ENCODE peak calls at places on chromosomes 6 and 20, in ten cellular contexts. One of them, this sample, is unnamed.

GRCh38 chr6:160428069-160428430 is 79.9 kb downstream of the SLC22A3 start:
- DNase-seq in CD8-positive, alpha-beta T cell: no peak
- DNase-seq in right atrium auricular region: no peak
- DNase-seq in tibial artery: peak; percentile 84
- DNase-seq in cardiac muscle cell: peak; percentile 84
- DNase-seq in left lung: no peak
- DNase-seq in psoas muscle: peak; percentile 72
- DNase-seq in mammary epithelial cell: no peak
- DNase-seq in IMR-90: no peak
- DNase-seq in GM23338: no peak
- DNase-seq in this sample: peak; percentile 86

GRCh38 chr6:119590066-119590465 is 240.5 kb upstream of the MAN1A1 start:
- DNase-seq in cardiac muscle cell: no peak
- DNase-seq in right atrium auricular region: no peak
- DNase-seq in left lung: no peak
- DNase-seq in GM23338: no peak
- DNase-seq in IMR-90: no peak
- DNase-seq in mammary epithelial cell: no peak
- DNase-seq in CD8-positive, alpha-beta T cell: no peak
- DNase-seq in tibial artery: no peak
- DNase-seq in psoas muscle: no peak
- DNase-seq in this sample: no peak

GRCh38 chr6:36780517-36781210 is 58.6 kb downstream of the CPNE5 start:
- DNase-seq in right atrium auricular region: no peak
- DNase-seq in GM23338: no peak
- DNase-seq in mammary epithelial cell: peak; percentile 11
- DNase-seq in tibial artery: no peak
- DNase-seq in IMR-90: no peak
- DNase-seq in cardiac muscle cell: no peak
- DNase-seq in CD8-positive, alpha-beta T cell: no peak
- DNase-seq in psoas muscle: no peak
- DNase-seq in left lung: no peak
- DNase-seq in this sample: no peak

GRCh38 chr6:25165817-25166216 is 113.4 kb upstream of the CARMIL1 start:
- DNase-seq in mammary epithelial cell: no peak
- DNase-seq in IMR-90: no peak
- DNase-seq in GM23338: no peak
- DNase-seq in cardiac muscle cell: no peak
- DNase-seq in left lung: no peak
- DNase-seq in tibial artery: no peak
- DNase-seq in CD8-positive, alpha-beta T cell: no peak
- DNase-seq in psoas muscle: no peak
- DNase-seq in right atrium auricular region: no peak
- DNase-seq in this sample: no peak

GRCh38 chr6:49551126-49551865 is 828 bp downstream of the C6orf141 start:
- DNase-seq in tibial artery: peak; percentile 65
- DNase-seq in psoas muscle: no peak
- DNase-seq in left lung: peak; percentile 79
- DNase-seq in mammary epithelial cell: no peak
- DNase-seq in IMR-90: no peak
- DNase-seq in right atrium auricular region: no peak
- DNase-seq in CD8-positive, alpha-beta T cell: no peak
- DNase-seq in cardiac muscle cell: no peak
- DNase-seq in GM23338: peak; percentile 77
- DNase-seq in this sample: no peak

GRCh38 chr6:41430875-41431274 is 95.5 kb downstream of the NCR2 start:
- DNase-seq in left lung: no peak
- DNase-seq in tibial artery: no peak
- DNase-seq in mammary epithelial cell: peak; percentile 72
- DNase-seq in right atrium auricular region: no peak
- DNase-seq in IMR-90: peak; percentile 70
- DNase-seq in GM23338: no peak
- DNase-seq in CD8-positive, alpha-beta T cell: no peak
- DNase-seq in cardiac muscle cell: peak; percentile 75
- DNase-seq in psoas muscle: peak; percentile 68
- DNase-seq in this sample: no peak

GRCh38 chr20:37276494-37277252 is 12.8 kb upstream of the MANBAL start:
- DNase-seq in right atrium auricular region: no peak
- DNase-seq in left lung: no peak
- DNase-seq in cardiac muscle cell: peak; percentile 87
- DNase-seq in tibial artery: no peak
- DNase-seq in IMR-90: peak; percentile 94
- DNase-seq in CD8-positive, alpha-beta T cell: peak; percentile 34
- DNase-seq in GM23338: no peak
- DNase-seq in psoas muscle: peak; percentile 80
- DNase-seq in mammary epithelial cell: peak; percentile 66
- DNase-seq in this sample: peak; percentile 56

GRCh38 chr6:129774697-129775447 is 64.9 kb upstream of the ARHGAP18 start:
- DNase-seq in IMR-90: peak; percentile 82
- DNase-seq in CD8-positive, alpha-beta T cell: peak; percentile 35
- DNase-seq in psoas muscle: peak; percentile 66
- DNase-seq in right atrium auricular region: peak; percentile 64
- DNase-seq in tibial artery: peak; percentile 82
- DNase-seq in mammary epithelial cell: peak; percentile 53
- DNase-seq in left lung: no peak
- DNase-seq in GM23338: peak; percentile 93
- DNase-seq in cardiac muscle cell: peak; percentile 90
- DNase-seq in this sample: peak; percentile 60

GRCh38 chr20:57843941-57844625 is 134.3 kb upstream of the PMEPA1 start:
- DNase-seq in mammary epithelial cell: no peak
- DNase-seq in tibial artery: no peak
- DNase-seq in cardiac muscle cell: no peak
- DNase-seq in psoas muscle: no peak
- DNase-seq in IMR-90: no peak
- DNase-seq in left lung: no peak
- DNase-seq in GM23338: no peak
- DNase-seq in CD8-positive, alpha-beta T cell: no peak
- DNase-seq in right atrium auricular region: peak; percentile 40
- DNase-seq in this sample: no peak

GRCh38 chr6:35428421-35429149 is 23.6 kb upstream of the FANCE start:
- DNase-seq in left lung: no peak
- DNase-seq in GM23338: no peak
- DNase-seq in right atrium auricular region: no peak
- DNase-seq in tibial artery: no peak
- DNase-seq in cardiac muscle cell: no peak
- DNase-seq in IMR-90: peak; percentile 24
- DNase-seq in psoas muscle: no peak
- DNase-seq in mammary epithelial cell: no peak
- DNase-seq in CD8-positive, alpha-beta T cell: no peak
- DNase-seq in this sample: no peak

GRCh38 chr6:79898076-79898475 is 49.3 kb downstream of the ELOVL4 start:
- DNase-seq in tibial artery: no peak
- DNase-seq in CD8-positive, alpha-beta T cell: no peak
- DNase-seq in left lung: no peak
- DNase-seq in IMR-90: no peak
- DNase-seq in GM23338: no peak
- DNase-seq in right atrium auricular region: no peak
- DNase-seq in psoas muscle: no peak
- DNase-seq in cardiac muscle cell: no peak
- DNase-seq in mammary epithelial cell: no peak
- DNase-seq in this sample: no peak

GRCh38 chr20:50932016-50932338 is 740 bp upstream of the ADNP start:
- DNase-seq in GM23338: no peak
- DNase-seq in right atrium auricular region: no peak
- DNase-seq in mammary epithelial cell: no peak
- DNase-seq in tibial artery: no peak
- DNase-seq in cardiac muscle cell: no peak
- DNase-seq in psoas muscle: no peak
- DNase-seq in IMR-90: no peak
- DNase-seq in CD8-positive, alpha-beta T cell: no peak
- DNase-seq in left lung: no peak
- DNase-seq in this sample: no peak

GRCh38 chr20:13741879-13742278 is 42.8 kb downstream of the ESF1 start:
- DNase-seq in psoas muscle: no peak
- DNase-seq in left lung: no peak
- DNase-seq in cardiac muscle cell: no peak
- DNase-seq in CD8-positive, alpha-beta T cell: no peak
- DNase-seq in GM23338: no peak
- DNase-seq in IMR-90: no peak
- DNase-seq in tibial artery: no peak
- DNase-seq in mammary epithelial cell: no peak
- DNase-seq in right atrium auricular region: no peak
- DNase-seq in this sample: no peak
- H3K36me3 ChIP-seq in psoas muscle: no peaks in the 10 kb centered on the region
- H3K36me3 ChIP-seq in left lung: peaks cover 20% of the 10 kb centered on the region
- H3K36me3 ChIP-seq in cardiac muscle cell: peaks cover 19% of the 10 kb centered on the region
- H3K36me3 ChIP-seq in CD8-positive, alpha-beta T cell: no peaks in the 10 kb centered on the region
- H3K36me3 ChIP-seq in GM23338: peaks cover 25% of the 10 kb centered on the region
- H3K36me3 ChIP-seq in IMR-90: peaks cover 10% of the 10 kb centered on the region
- H3K36me3 ChIP-seq in tibial artery: peaks cover 7% of the 10 kb centered on the region
- H3K36me3 ChIP-seq in mammary epithelial cell: no peaks in the 10 kb centered on the region
- H3K36me3 ChIP-seq in right atrium auricular region: peaks cover 8% of the 10 kb centered on the region
- H3K36me3 ChIP-seq in this sample: no peaks in the 10 kb centered on the region

GRCh38 chr20:32468860-32469259 is 110.7 kb downstream of the ASXL1 start:
- DNase-seq in tibial artery: no peak
- DNase-seq in mammary epithelial cell: no peak
- DNase-seq in CD8-positive, alpha-beta T cell: no peak
- DNase-seq in right atrium auricular region: no peak
- DNase-seq in cardiac muscle cell: no peak
- DNase-seq in GM23338: no peak
- DNase-seq in left lung: peak; percentile 23
- DNase-seq in psoas muscle: no peak
- DNase-seq in IMR-90: no peak
- DNase-seq in this sample: no peak
- H3K4me1 ChIP-seq in tibial artery: no peaks in the 10 kb centered on the region
- H3K4me1 ChIP-seq in mammary epithelial cell: peaks cover 4% of the 10 kb centered on the region
- H3K4me1 ChIP-seq in CD8-positive, alpha-beta T cell: no peaks in the 10 kb centered on the region
- H3K4me1 ChIP-seq in right atrium auricular region: peaks cover 95% of the 10 kb centered on the region
- H3K4me1 ChIP-seq in cardiac muscle cell: peaks cover 14% of the 10 kb centered on the region
- H3K4me1 ChIP-seq in GM23338: peaks cover 45% of the 10 kb centered on the region
- H3K4me1 ChIP-seq in left lung: peaks cover 8% of the 10 kb centered on the region
- H3K4me1 ChIP-seq in psoas muscle: no peaks in the 10 kb centered on the region
- H3K4me1 ChIP-seq in IMR-90: peaks cover 38% of the 10 kb centered on the region
- H3K4me1 ChIP-seq in this sample: peaks cover 33% of the 10 kb centered on the region

DNA sequence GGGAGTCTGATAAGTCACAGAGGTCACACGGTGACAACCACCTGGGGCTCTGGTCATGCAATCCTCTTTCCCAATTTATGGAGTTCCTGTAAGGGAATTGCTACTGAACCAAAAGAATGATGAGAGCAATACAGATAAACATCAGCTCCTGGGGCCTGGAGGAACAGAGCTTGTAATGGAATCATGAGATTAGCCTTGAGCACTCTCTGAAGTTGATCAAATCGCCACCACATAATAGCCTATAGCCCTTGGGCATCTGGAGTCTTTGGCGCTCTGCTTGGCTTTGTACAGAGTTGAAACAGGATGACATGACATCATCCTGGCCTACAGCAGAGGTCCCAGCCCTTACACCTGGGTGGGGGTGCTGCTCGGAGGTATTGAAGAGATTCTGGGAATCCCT is 154.3 kb upstream of the DTNBP1 start:
- DNase-seq in CD8-positive, alpha-beta T cell: no peak
- DNase-seq in right atrium auricular region: no peak
- DNase-seq in tibial artery: no peak
- DNase-seq in psoas muscle: no peak
- DNase-seq in IMR-90: no peak
- DNase-seq in left lung: no peak
- DNase-seq in mammary epithelial cell: no peak
- DNase-seq in cardiac muscle cell: no peak
- DNase-seq in GM23338: no peak
- DNase-seq in this sample: no peak
- TF ChIP-seq CTCF in CD8-positive, alpha-beta T cell: no peak
- TF ChIP-seq CTCF in right atrium auricular region: no peak
- TF ChIP-seq CTCF in tibial artery: no peak
- TF ChIP-seq CTCF in psoas muscle: no peak
- TF ChIP-seq CTCF in IMR-90: no peak
- TF ChIP-seq CTCF in left lung: no peak
- TF ChIP-seq CTCF in mammary epithelial cell: no peak
- TF ChIP-seq CTCF in cardiac muscle cell: no peak
- TF ChIP-seq CTCF in GM23338: no peak
- TF ChIP-seq CTCF in this sample: no peak

GRCh38 chr20:64006490-64006889 is 25.6 kb downstream of the PRPF6 start:
- DNase-seq in left lung: no peak
- DNase-seq in psoas muscle: no peak
- DNase-seq in tibial artery: no peak
- DNase-seq in right atrium auricular region: no peak
- DNase-seq in IMR-90: no peak
- DNase-seq in GM23338: no peak
- DNase-seq in cardiac muscle cell: no peak
- DNase-seq in mammary epithelial cell: no peak
- DNase-seq in CD8-positive, alpha-beta T cell: no peak
- DNase-seq in this sample: no peak

GRCh38 chr20:64003970-64004725 is 23.2 kb downstream of the PRPF6 start:
- DNase-seq in CD8-positive, alpha-beta T cell: no peak
- DNase-seq in tibial artery: no peak
- DNase-seq in cardiac muscle cell: no peak
- DNase-seq in right atrium auricular region: no peak
- DNase-seq in mammary epithelial cell: no peak
- DNase-seq in psoas muscle: no peak
- DNase-seq in IMR-90: no peak
- DNase-seq in GM23338: no peak
- DNase-seq in left lung: no peak
- DNase-seq in this sample: no peak

GRCh38 chr20:64001607-64002011 is 20.7 kb downstream of the PRPF6 start:
- DNase-seq in tibial artery: no peak
- DNase-seq in cardiac muscle cell: no peak
- DNase-seq in left lung: no peak
- DNase-seq in mammary epithelial cell: peak; percentile 12
- DNase-seq in right atrium auricular region: no peak
- DNase-seq in GM23338: no peak
- DNase-seq in IMR-90: peak; percentile 40
- DNase-seq in psoas muscle: no peak
- DNase-seq in CD8-positive, alpha-beta T cell: no peak
- DNase-seq in this sample: no peak

GRCh38 chr20:64005394-64005793 is 24.5 kb downstream of the PRPF6 start:
- DNase-seq in right atrium auricular region: no peak
- DNase-seq in tibial artery: no peak
- DNase-seq in psoas muscle: no peak
- DNase-seq in GM23338: no peak
- DNase-seq in mammary epithelial cell: no peak
- DNase-seq in cardiac muscle cell: no peak
- DNase-seq in left lung: no peak
- DNase-seq in IMR-90: peak; percentile 16
- DNase-seq in CD8-positive, alpha-beta T cell: no peak
- DNase-seq in this sample: no peak

DNA sequence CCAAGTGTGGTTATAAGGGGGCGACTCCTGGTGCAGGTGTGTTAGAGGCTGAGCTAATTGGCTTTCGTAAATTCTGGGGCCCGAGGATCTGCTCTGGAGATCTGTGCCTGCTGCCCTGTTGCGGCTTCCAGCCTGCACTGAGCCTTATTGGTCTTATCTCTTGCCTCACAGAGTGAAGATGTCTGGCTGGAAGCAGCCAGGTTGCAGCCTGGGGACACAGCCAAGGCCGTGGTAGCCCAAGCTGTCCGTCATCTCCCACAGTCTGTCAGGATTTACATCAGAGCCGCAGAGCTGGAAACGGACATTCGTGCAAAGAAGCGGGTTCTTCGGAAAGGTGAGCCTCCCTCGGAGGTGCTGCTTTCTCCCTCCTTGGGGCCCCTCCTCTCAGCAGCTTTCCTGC is 20.0 kb downstream of the PRPF6 start:
- DNase-seq in right atrium auricular region: no peak
- DNase-seq in psoas muscle: no peak
- DNase-seq in cardiac muscle cell: no peak
- DNase-seq in IMR-90: no peak
- DNase-seq in GM23338: no peak
- DNase-seq in left lung: no peak
- DNase-seq in tibial artery: no peak
- DNase-seq in mammary epithelial cell: no peak
- DNase-seq in CD8-positive, alpha-beta T cell: no peak
- DNase-seq in this sample: no peak
- H3K36me3 ChIP-seq in right atrium auricular region: peaks cover 88% of the 10 kb centered on the region
- H3K36me3 ChIP-seq in psoas muscle: peaks cover 98% of the 10 kb centered on the region
- H3K36me3 ChIP-seq in cardiac muscle cell: peaks cover 40% of the 10 kb centered on the region
- H3K36me3 ChIP-seq in IMR-90: peaks cover 68% of the 10 kb centered on the region
- H3K36me3 ChIP-seq in GM23338: peaks cover 51% of the 10 kb centered on the region
- H3K36me3 ChIP-seq in left lung: peaks cover 100% of the 10 kb centered on the region
- H3K36me3 ChIP-seq in tibial artery: peaks cover 100% of the 10 kb centered on the region
- H3K36me3 ChIP-seq in mammary epithelial cell: peaks cover 17% of the 10 kb centered on the region
- H3K36me3 ChIP-seq in CD8-positive, alpha-beta T cell: peaks cover 63% of the 10 kb centered on the region
- H3K36me3 ChIP-seq in this sample: peaks cover 29% of the 10 kb centered on the region

GRCh38 chr20:24745617-24746350 is 203.3 kb upstream of the CST7 start:
- DNase-seq in psoas muscle: no peak
- DNase-seq in CD8-positive, alpha-beta T cell: no peak
- DNase-seq in left lung: no peak
- DNase-seq in mammary epithelial cell: no peak
- DNase-seq in tibial artery: no peak
- DNase-seq in IMR-90: no peak
- DNase-seq in cardiac muscle cell: no peak
- DNase-seq in right atrium auricular region: peak; percentile 36
- DNase-seq in GM23338: no peak
- DNase-seq in this sample: no peak
- H3K4me1 ChIP-seq in psoas muscle: no peaks in the 10 kb centered on the region
- H3K4me1 ChIP-seq in CD8-positive, alpha-beta T cell: no peaks in the 10 kb centered on the region
- H3K4me1 ChIP-seq in left lung: no peaks in the 10 kb centered on the region
- H3K4me1 ChIP-seq in mammary epithelial cell: peaks cover 11% of the 10 kb centered on the region
- H3K4me1 ChIP-seq in tibial artery: no peaks in the 10 kb centered on the region
- H3K4me1 ChIP-seq in IMR-90: no peaks in the 10 kb centered on the region
- H3K4me1 ChIP-seq in cardiac muscle cell: peaks cover 8% of the 10 kb centered on the region
- H3K4me1 ChIP-seq in right atrium auricular region: no peaks in the 10 kb centered on the region
- H3K4me1 ChIP-seq in GM23338: peaks cover 15% of the 10 kb centered on the region
- H3K4me1 ChIP-seq in this sample: no peaks in the 10 kb centered on the region

This sample was measured in heart left ventricle.